ENCODE peak calls at places on chromosomes 5 and 9, in eight cellular contexts. F is H9, T is lung, D is BJ, L is pancreas, K is AG04450, O is Caco-2, A is kidney epithelial cell. J is an unnamed sample.

GRCh38 chr5:39730011-39730410 is 305.2 kb upstream of the DAB2 start:
- DNase-seq in F (no peak), T (no peak), D (no peak), L (no peak), K (no peak), O (no peak), A (no peak), J (no peak)

GRCh38 chr5:38069360-38069759 is 189.0 kb upstream of the EGFLAM start:
- DNase-seq in F (no peak), T (no peak), D (no peak), L (peak), K (no peak), O (no peak), A (peak), J (no peak)

GRCh38 chr9:71758277-71758676 is 10.0 kb downstream of the CEMIP2 start:
- DNase-seq in F (peak), T (no peak), D (no peak), L (no peak), K (no peak), O (no peak), A (no peak), J (no peak)

GRCh38 chr9:132794730-132795380 is 83.2 kb downstream of the AK8 start:
- DNase-seq in F (no peak), T (no peak), D (no peak), L (no peak), K (no peak), O (no peak), A (no peak), J (no peak)

GRCh38 chr9:24931894-24932293 is 386.2 kb upstream of the IZUMO3 start:
- DNase-seq in F (no peak), T (no peak), D (no peak), L (no peak), K (no peak), O (no peak), A (no peak), J (no peak)

GRCh38 chr5:135011355-135012032 is 22.5 kb downstream of the PITX1 start:
- DNase-seq in F (no peak), T (no peak), D (no peak), L (peak), K (no peak), O (no peak), A (no peak), J (no peak)

GRCh38 chr9:122941560-122942234 is 877 bp downstream of the RABGAP1 start:
- DNase-seq in F (no peak), T (no peak), D (no peak), L (no peak), K (peak), O (no peak), A (no peak), J (no peak)

GRCh38 chr5:127892467-127893207 is 189.4 kb downstream of the CCDC192 start:
- DNase-seq in F (no peak), T (no peak), D (no peak), L (no peak), K (peak), O (no peak), A (no peak), J (peak)

GRCh38 chr5:125065114-125065513 is 318.7 kb upstream of the ZNF608 start:
- DNase-seq in F (no peak), T (no peak), D (no peak), L (no peak), K (no peak), O (no peak), A (no peak), J (no peak)

GRCh38 chr9:128921881-128922763 is 1.3 kb downstream of the PHYHD1 start:
- DNase-seq in F (peak), T (peak), D (no peak), L (peak), K (no peak), O (peak), A (no peak), J (no peak)

GRCh38 chr9:109986423-109987055 is 206.5 kb downstream of the PALM2AKAP2 start:
- DNase-seq in F (no peak), T (no peak), D (peak), L (no peak), K (peak), O (no peak), A (peak), J (no peak)

GRCh38 chr9:109843651-109844050 is 63.7 kb downstream of the PALM2AKAP2 start:
- DNase-seq in F (no peak), T (no peak), D (no peak), L (no peak), K (no peak), O (no peak), A (no peak), J (no peak)

GRCh38 chr9:37953775-37954437 is 50.0 kb upstream of the SLC25A51 start:
- DNase-seq in F (no peak), T (no peak), D (peak), L (peak), K (peak), O (no peak), A (peak), J (peak)

GRCh38 chr5:129767927-129768380 is 20.1 kb downstream of the MINAR2 start:
- DNase-seq in F (peak), T (peak), D (no peak), L (peak), K (peak), O (peak), A (peak), J (peak)

GRCh38 chr9:99977042-99977792 is 70.8 kb downstream of the STX17 start:
- DNase-seq in F (no peak), T (no peak), D (no peak), L (no peak), K (no peak), O (no peak), A (no peak), J (no peak)

GRCh38 chr9:113278840-113279239 is 3.4 kb downstream of the PRPF4 start:
- DNase-seq in F (no peak), T (no peak), D (no peak), L (no peak), K (no peak), O (no peak), A (no peak), J (no peak)

GRCh38 chr9:99375481-99375880 is 153.4 kb downstream of the SEC61B start:
- DNase-seq in F (no peak), T (no peak), D (no peak), L (no peak), K (no peak), O (no peak), A (no peak), J (no peak)

GRCh38 chr9:133991211-133991921 is 758 bp downstream of the VAV2 start:
- DNase-seq in F (no peak), T (no peak), D (no peak), L (peak), K (no peak), O (peak), A (no peak), J (peak)

GRCh38 chr5:60842859-60843692 is 993 bp downstream of the ELOVL7 start:
- DNase-seq in F (peak), T (no peak), D (no peak), L (peak), K (no peak), O (peak), A (no peak), J (peak)

GRCh38 chr9:122206118-122207046 is 22.4 kb downstream of the LHX6 start:
- DNase-seq in F (no peak), T (no peak), D (peak), L (no peak), K (peak), O (no peak), A (peak), J (no peak)

GRCh38 chr9:12614488-12614887 is 78.7 kb upstream of the TYRP1 start:
- DNase-seq in F (no peak), T (no peak), D (no peak), L (peak), K (no peak), O (no peak), A (no peak), J (no peak)

GRCh38 chr5:171475551-171476035 is 56.1 kb downstream of the FGF18 start:
- DNase-seq in F (no peak), T (no peak), D (no peak), L (no peak), K (no peak), O (no peak), A (no peak), J (no peak)

GRCh38 chr9:36721846-36722588 is 149.3 kb downstream of the MELK start:
- DNase-seq in F (no peak), T (peak), D (no peak), L (peak), K (no peak), O (no peak), A (no peak), J (no peak)

GRCh38 chr9:123645762-123646161 is 284.2 kb downstream of the DENND1A start:
- DNase-seq in F (no peak), T (no peak), D (no peak), L (no peak), K (no peak), O (no peak), A (no peak), J (no peak)

GRCh38 chr5:180350296-180350695 is 2.8 kb downstream of the GFPT2 start:
- DNase-seq in F (no peak), T (no peak), D (no peak), L (no peak), K (no peak), O (no peak), A (no peak), J (no peak)

GRCh38 chr9:27206041-27206440 is 90.9 kb downstream of the EQTN start:
- DNase-seq in F (no peak), T (no peak), D (no peak), L (no peak), K (no peak), O (no peak), A (no peak), J (no peak)

GRCh38 chr5:168334161-168335094 is 43.0 kb downstream of the WWC1 start:
- DNase-seq in F (peak), T (no peak), D (peak), L (peak), K (peak), O (peak), A (peak), J (peak)

GRCh38 chr9:123522921-123523320 is 166.9 kb downstream of the CRB2 start:
- DNase-seq in F (no peak), T (no peak), D (no peak), L (no peak), K (no peak), O (no peak), A (no peak), J (no peak)

GRCh38 chr9:29866556-29866955 is 2293.3 kb upstream of the C9orf72 start:
- DNase-seq in F (no peak), T (no peak), D (no peak), L (no peak), K (no peak), O (no peak), A (no peak), J (no peak)
- TF ChIP-seq CTCF in F (no peak), T (no peak), D (no peak), L (no peak), K (no peak), O (no peak), A (no peak), J (no peak)

DNA sequence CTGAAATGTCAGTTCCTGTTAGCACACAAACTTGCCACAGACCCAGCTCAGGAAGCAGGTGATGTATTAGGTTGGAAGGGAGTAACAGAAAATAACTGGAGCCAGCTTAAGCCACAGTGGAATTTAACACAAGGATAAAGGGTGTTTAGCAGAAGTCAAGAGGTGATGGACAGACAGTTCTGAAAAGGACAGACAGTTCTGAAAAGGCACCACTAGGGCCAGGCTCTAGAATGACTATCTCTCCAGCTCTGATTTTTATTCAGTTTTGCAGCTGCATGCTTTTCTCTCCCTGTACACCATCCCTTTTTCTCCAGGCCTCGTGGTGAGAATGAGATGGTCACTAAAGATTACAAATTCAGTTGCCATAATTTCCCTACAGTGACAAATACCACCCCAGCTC is 114.5 kb downstream of the ANKRD18B start:
- DNase-seq in F (no peak), T (no peak), D (no peak), L (no peak), K (no peak), O (no peak), A (no peak), J (no peak)
- TF ChIP-seq CTCF in F (no peak), T (no peak), D (no peak), L (no peak), K (no peak), O (no peak), A (no peak), J (no peak)

DNA sequence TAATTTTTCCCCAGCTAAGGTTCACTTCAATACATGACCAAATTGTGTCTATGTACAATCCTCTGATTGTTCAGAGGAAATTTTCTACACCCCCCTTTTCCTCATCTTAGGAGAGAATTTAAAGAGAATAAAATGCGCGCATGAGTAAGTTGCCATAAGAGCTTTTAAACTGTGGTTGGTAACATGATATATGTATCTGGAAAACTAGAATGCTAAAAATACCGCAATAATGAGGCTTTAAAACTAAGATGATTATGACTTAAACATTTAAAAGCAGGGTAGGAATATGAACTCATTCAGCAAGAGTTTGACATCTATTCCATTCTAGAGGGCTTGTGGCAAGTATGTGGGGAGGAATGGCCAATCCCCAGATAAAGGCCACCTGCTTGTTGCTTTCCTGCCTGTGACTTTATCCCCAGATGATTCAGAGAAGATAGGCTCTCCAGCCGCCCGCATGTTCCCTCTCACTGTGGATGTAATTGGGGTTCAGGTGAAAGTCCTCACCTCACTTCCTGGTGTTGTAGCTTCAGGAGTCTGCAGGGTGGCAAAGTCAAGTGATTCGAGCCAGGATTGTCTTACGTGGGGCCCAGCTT is 26.5 kb upstream of the BASP1 start:
- DNase-seq in F (no peak), T (no peak), D (no peak), L (no peak), K (no peak), O (no peak), A (no peak), J (no peak)
- TF ChIP-seq CTCF in F (peak), T (no peak), D (no peak), L (no peak), K (no peak), O (no peak), A (no peak), J (no peak)

GRCh38 chr9:4077499-4078102 is 222.3 kb downstream of the GLIS3 start:
- DNase-seq in F (peak), T (peak), D (no peak), L (peak), K (peak), O (peak), A (no peak), J (peak)
- TF ChIP-seq CTCF in F (peak), T (peak), D (peak), L (no peak), K (peak), O (peak), A (peak), J (peak)

DNA sequence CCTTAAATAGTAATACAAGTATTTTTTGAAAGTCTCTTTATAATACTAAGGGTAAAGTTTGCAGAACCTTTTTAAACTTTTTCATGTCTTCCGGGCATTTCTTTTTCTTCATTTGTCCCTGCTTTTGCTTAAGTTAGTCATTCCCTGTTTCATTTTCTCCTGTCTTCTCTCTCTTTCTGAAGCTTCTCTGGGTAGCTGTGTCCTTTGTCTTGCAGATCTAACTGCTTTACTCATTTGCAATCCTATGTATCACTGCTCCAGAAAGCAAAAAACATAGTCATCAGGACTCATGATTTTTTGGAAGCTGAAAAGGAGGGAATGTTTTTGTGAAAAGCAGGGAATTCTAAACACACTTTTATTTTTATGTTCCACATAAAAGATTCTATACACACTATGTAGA is 301.7 kb downstream of the MRPS30 start:
- DNase-seq in F (no peak), T (no peak), D (no peak), L (no peak), K (no peak), O (no peak), A (no peak), J (no peak)
- TF ChIP-seq CTCF in F (no peak), T (no peak), D (no peak), L (no peak), K (no peak), O (no peak), A (no peak), J (no peak)

GRCh38 chr5:122835681-122836080 is 9.7 kb upstream of the SNX24 start:
- DNase-seq in F (no peak), T (no peak), D (no peak), L (no peak), K (no peak), O (no peak), A (no peak), J (no peak)
- TF ChIP-seq CTCF in F (peak), T (no peak), D (no peak), L (no peak), K (peak), O (peak), A (no peak), J (no peak)

GRCh38 chr9:120612218-120612617 is 32.3 kb upstream of the CDK5RAP2 start:
- DNase-seq in F (no peak), T (no peak), D (no peak), L (no peak), K (no peak), O (peak), A (no peak), J (no peak)
- TF ChIP-seq CTCF in F (peak), T (no peak), D (peak), L (no peak), K (peak), O (peak), A (peak), J (no peak)

GRCh38 chr5:133888625-133888991 is 79.8 kb downstream of the C5orf15 start:
- DNase-seq in F (no peak), T (no peak), D (no peak), L (no peak), K (no peak), O (no peak), A (no peak), J (no peak)

GRCh38 chr5:133883916-133884315 is 84.5 kb downstream of the C5orf15 start:
- DNase-seq in F (no peak), T (no peak), D (no peak), L (no peak), K (no peak), O (no peak), A (no peak), J (no peak)

GRCh38 chr5:133884525-133885311 is 83.7 kb downstream of the C5orf15 start:
- DNase-seq in F (no peak), T (no peak), D (no peak), L (no peak), K (no peak), O (peak), A (no peak), J (no peak)

GRCh38 chr5:133882801-133883200 is 85.6 kb downstream of the C5orf15 start:
- DNase-seq in F (no peak), T (no peak), D (no peak), L (no peak), K (no peak), O (no peak), A (no peak), J (no peak)

GRCh38 chr5:133885566-133885965 is 82.9 kb downstream of the C5orf15 start:
- DNase-seq in F (no peak), T (no peak), D (no peak), L (no peak), K (no peak), O (no peak), A (no peak), J (no peak)
- TF ChIP-seq CTCF in F (no peak), T (no peak), D (no peak), L (no peak), K (no peak), O (no peak), A (no peak), J (no peak)

DNA sequence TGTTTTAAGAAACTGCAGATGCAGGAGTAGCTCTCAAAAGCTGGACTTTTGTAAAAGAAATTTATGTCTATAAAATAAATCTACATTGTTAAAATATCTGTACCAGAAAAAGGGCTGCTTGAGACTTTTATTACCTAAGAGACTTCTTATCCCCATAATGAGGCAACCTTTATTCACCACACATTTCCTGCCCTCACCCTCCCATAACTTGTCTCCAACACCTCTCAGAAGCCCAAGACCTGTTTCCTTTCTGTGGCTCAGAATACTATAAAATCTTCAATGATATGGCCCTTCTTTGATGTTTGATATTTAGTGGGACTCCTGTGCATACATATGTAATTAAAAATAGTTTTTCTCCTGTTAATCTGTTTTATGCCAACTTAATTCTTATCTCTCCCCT is 141.5 kb upstream of the FER start:
- DNase-seq in F (no peak), T (no peak), D (no peak), L (no peak), K (no peak), O (no peak), A (no peak), J (no peak)
- TF ChIP-seq CTCF in F (no peak), T (no peak), D (no peak), L (no peak), K (no peak), O (no peak), A (no peak), J (no peak)